ENCODE peak calls at places on chromosomes 4 and X, in six cellular contexts. K, C, L, P, Y and U are unnamed samples.

GRCh38 chrX:106919932-106920452 is at the start of gene CLDN2:
- ATAC-seq in C (no peak), L (no peak), P (no peak), K (no peak), Y (peak), U (no peak)

GRCh38 chrX:128973033-128973432 is 550.3 kb downstream of the SMARCA1 start:
- ATAC-seq in C (no peak), K (no peak), Y (no peak), L (no peak), P (no peak), U (no peak)

GRCh38 chr4:147492761-147493160 is 11.9 kb downstream of the EDNRA start:
- ATAC-seq in Y (no peak), L (no peak), C (no peak), P (no peak), K (no peak), U (no peak)

GRCh38 chrX:119756926-119757635 is 1.3 kb upstream of the SOWAHD start:
- ATAC-seq in K (no peak), C (no peak), Y (no peak), P (no peak), L (no peak), U (no peak)

GRCh38 chr4:55920571-55920970 is 28.2 kb upstream of the CEP135 start:
- ATAC-seq in C (no peak), L (no peak), K (peak), P (no peak), Y (no peak), U (no peak)

GRCh38 chrX:134460861-134461218 is 875 bp downstream of the HPRT1 start:
- ATAC-seq in P (peak), C (no peak), Y (peak), K (peak), L (no peak), U (no peak)

GRCh38 chrX:30196322-30196721 is 19.0 kb upstream of the MAGEB2 start:
- ATAC-seq in L (no peak), Y (peak), C (no peak), P (no peak), K (peak), U (no peak)

GRCh38 chrX:1248381-1249061 is 20.1 kb upstream of the CSF2RA start:
- ATAC-seq in Y (peak), K (no peak), C (no peak), L (no peak), P (no peak), U (no peak)

GRCh38 chrX:11531226-11531625 is 134.5 kb downstream of the ARHGAP6 start:
- ATAC-seq in P (no peak), Y (no peak), L (no peak), K (no peak), C (no peak), U (no peak)

GRCh38 chr4:171342646-171343045 is 470.6 kb upstream of the GALNTL6 start:
- ATAC-seq in K (no peak), Y (no peak), C (no peak), L (no peak), P (no peak), U (no peak)

GRCh38 chr4:139315221-139315675 is 13.0 kb upstream of the NDUFC1 start:
- ATAC-seq in K (no peak), L (no peak), Y (no peak), P (no peak), C (no peak), U (no peak)

GRCh38 chrX:32408389-32408788 is 803.0 kb downstream of the DMD start:
- ATAC-seq in K (no peak), Y (no peak), L (no peak), P (no peak), C (no peak), U (no peak)

GRCh38 chr4:117971406-117971805 is 62.9 kb upstream of the NDST3 start:
- ATAC-seq in K (no peak), C (no peak), P (no peak), Y (no peak), L (no peak), U (no peak)

GRCh38 chr4:15043922-15044321 is 41.6 kb downstream of the CPEB2 start:
- ATAC-seq in P (no peak), C (no peak), Y (no peak), L (no peak), K (no peak), U (no peak)

GRCh38 chr4:21948347-21949072 is at the start of gene KCNIP4:
- ATAC-seq in K (no peak), P (no peak), Y (no peak), C (no peak), L (peak), U (no peak)

GRCh38 chr4:74967324-74967723 is 34.4 kb downstream of the PARM1 start:
- ATAC-seq in K (no peak), P (no peak), C (no peak), L (no peak), Y (no peak), U (peak)

GRCh38 chr4:2866160-2866861 is 22.7 kb downstream of the ADD1 start:
- ATAC-seq in C (no peak), K (no peak), P (no peak), L (no peak), Y (no peak), U (no peak)

GRCh38 chr4:7206385-7206784 is 14.0 kb downstream of the SORCS2 start:
- ATAC-seq in K (peak), C (no peak), L (no peak), P (no peak), Y (peak), U (peak)

GRCh38 chr4:26788341-26788733 is 72.3 kb upstream of the STIM2 start:
- ATAC-seq in C (no peak), L (no peak), P (no peak), Y (peak), K (no peak), U (no peak)

GRCh38 chr4:81625422-81626417 is 154.0 kb upstream of the RASGEF1B start:
- ATAC-seq in C (no peak), Y (no peak), L (no peak), P (no peak), K (no peak), U (no peak)

GRCh38 chr4:182649698-182650477 is 267.3 kb downstream of the DCTD start:
- ATAC-seq in K (no peak), C (no peak), P (no peak), Y (no peak), L (no peak), U (no peak)

GRCh38 chr4:3286335-3287175 is 6.3 kb upstream of the RGS12 start:
- ATAC-seq in C (no peak), P (no peak), Y (no peak), L (no peak), K (no peak), U (no peak)

GRCh38 chr4:8383016-8383415 is 57.5 kb downstream of the ACOX3 start:
- ATAC-seq in C (no peak), L (no peak), P (no peak), Y (no peak), K (no peak), U (no peak)

GRCh38 chrX:47239199-47239598 is 6.4 kb downstream of the USP11 start:
- ATAC-seq in K (no peak), L (no peak), Y (peak), P (no peak), C (no peak), U (no peak)

GRCh38 chr4:99847362-99847976 is 30.8 kb downstream of the DAPP1 start:
- ATAC-seq in P (peak), Y (no peak), L (peak), C (no peak), K (no peak), U (no peak)

GRCh38 chrX:69137371-69137881 is 27.8 kb downstream of the PJA1 start:
- ATAC-seq in C (no peak), L (no peak), P (no peak), Y (no peak), K (no peak), U (no peak)

GRCh38 chrX:110987292-110987691 is 108.7 kb upstream of the PAK3 start:
- ATAC-seq in P (no peak), Y (peak), K (peak), C (no peak), L (no peak), U (no peak)

GRCh38 chr4:89538886-89539285 is 231.3 kb upstream of the GPRIN3 start:
- ATAC-seq in C (no peak), Y (no peak), P (no peak), L (no peak), K (no peak), U (no peak)

GRCh38 chrX:67104982-67105757 is 438.7 kb upstream of the AR start:
- ATAC-seq in Y (no peak), C (no peak), K (no peak), L (no peak), P (no peak), U (no peak)

GRCh38 chrX:18036394-18036793 is 175.3 kb upstream of the RAI2 start:
- ATAC-seq in K (no peak), Y (no peak), L (no peak), P (no peak), C (no peak), U (no peak)

GRCh38 chrX:52341493-52341892 is 27.3 kb upstream of the XAGE2 start:
- ATAC-seq in Y (no peak), C (no peak), K (peak), P (no peak), L (no peak), U (no peak)

GRCh38 chrX:147710301-147710700 is 201.4 kb upstream of the FMR1 start:
- ATAC-seq in C (no peak), L (no peak), P (no peak), K (no peak), Y (no peak), U (no peak)

GRCh38 chr4:109495514-109495913 is 61.9 kb downstream of the SEC24B start:
- ATAC-seq in K (no peak), L (no peak), P (no peak), Y (no peak), C (no peak), U (no peak)